ENCODE peak calls at places on chromosomes 13 and 19, in eight cellular contexts. One of them, this sample, is unnamed.

GRCh38 chr19:955803-956746 is 28.1 kb upstream of the WDR18 start:
- DNase-seq in GM23338: no peak
- DNase-seq in PC-3: no peak
- DNase-seq in fibroblast of lung: no peak
- DNase-seq in uterus: no peak
- DNase-seq in upper lobe of right lung: no peak
- DNase-seq in esophagus squamous epithelium: no peak
- DNase-seq in HCT116: no peak
- DNase-seq in this sample: no peak

GRCh38 chr19:39372941-39373340 is 18.0 kb downstream of the PAF1 start:
- DNase-seq in GM23338: no peak
- DNase-seq in PC-3: no peak
- DNase-seq in fibroblast of lung: no peak
- DNase-seq in uterus: no peak
- DNase-seq in upper lobe of right lung: peak; percentile 25
- DNase-seq in esophagus squamous epithelium: no peak
- DNase-seq in HCT116: no peak
- DNase-seq in this sample: no peak

GRCh38 chr13:29707876-29708543 is 112.5 kb upstream of the SLC7A1 start:
- DNase-seq in GM23338: peak; percentile 90
- DNase-seq in PC-3: peak; percentile 49
- DNase-seq in fibroblast of lung: peak; percentile 44
- DNase-seq in uterus: no peak
- DNase-seq in upper lobe of right lung: no peak
- DNase-seq in esophagus squamous epithelium: no peak
- DNase-seq in HCT116: peak; percentile 21
- DNase-seq in this sample: peak; percentile 61

GRCh38 chr19:33298146-33298911 is 4.0 kb downstream of the CEBPA start:
- DNase-seq in GM23338: peak; percentile 15
- DNase-seq in PC-3: no peak
- DNase-seq in fibroblast of lung: no peak
- DNase-seq in uterus: no peak
- DNase-seq in upper lobe of right lung: peak; percentile 85
- DNase-seq in esophagus squamous epithelium: no peak
- DNase-seq in HCT116: no peak
- DNase-seq in this sample: no peak

GRCh38 chr13:35693142-35693784 is 216.8 kb upstream of the MAB21L1 start:
- DNase-seq in GM23338: no peak
- DNase-seq in PC-3: no peak
- DNase-seq in fibroblast of lung: no peak
- DNase-seq in uterus: no peak
- DNase-seq in upper lobe of right lung: no peak
- DNase-seq in esophagus squamous epithelium: no peak
- DNase-seq in HCT116: no peak
- DNase-seq in this sample: no peak

GRCh38 chr19:46660601-46661019 is 372 bp downstream of the DACT3 start:
- DNase-seq in GM23338: peak; percentile 40
- DNase-seq in PC-3: no peak
- DNase-seq in fibroblast of lung: no peak
- DNase-seq in uterus: peak; percentile 60
- DNase-seq in upper lobe of right lung: no peak
- DNase-seq in esophagus squamous epithelium: no peak
- DNase-seq in HCT116: no peak
- DNase-seq in this sample: no peak

GRCh38 chr13:111547726-111548273 is 227.4 kb downstream of the TEX29 start:
- DNase-seq in GM23338: no peak
- DNase-seq in PC-3: no peak
- DNase-seq in fibroblast of lung: no peak
- DNase-seq in uterus: no peak
- DNase-seq in upper lobe of right lung: no peak
- DNase-seq in esophagus squamous epithelium: no peak
- DNase-seq in HCT116: no peak
- DNase-seq in this sample: no peak

GRCh38 chr13:81275666-81276258 is 934.8 kb upstream of the SPRY2 start:
- DNase-seq in GM23338: peak; percentile 41
- DNase-seq in PC-3: no peak
- DNase-seq in fibroblast of lung: no peak
- DNase-seq in uterus: no peak
- DNase-seq in upper lobe of right lung: no peak
- DNase-seq in esophagus squamous epithelium: no peak
- DNase-seq in HCT116: no peak
- DNase-seq in this sample: peak; percentile 13

GRCh38 chr13:20873348-20873747 is 29.2 kb downstream of the XPO4 start:
- DNase-seq in GM23338: no peak
- DNase-seq in PC-3: peak; percentile 59
- DNase-seq in fibroblast of lung: peak; percentile 70
- DNase-seq in uterus: no peak
- DNase-seq in upper lobe of right lung: no peak
- DNase-seq in esophagus squamous epithelium: no peak
- DNase-seq in HCT116: no peak
- DNase-seq in this sample: no peak

GRCh38 chr19:30228113-30228725 is 144.0 kb upstream of the ZNF536 start:
- DNase-seq in GM23338: peak; percentile 54
- DNase-seq in PC-3: no peak
- DNase-seq in fibroblast of lung: no peak
- DNase-seq in uterus: no peak
- DNase-seq in upper lobe of right lung: no peak
- DNase-seq in esophagus squamous epithelium: no peak
- DNase-seq in HCT116: no peak
- DNase-seq in this sample: no peak

GRCh38 chr13:113058129-113058987 is 47.2 kb upstream of the F7 start:
- DNase-seq in GM23338: no peak
- DNase-seq in PC-3: no peak
- DNase-seq in fibroblast of lung: no peak
- DNase-seq in uterus: no peak
- DNase-seq in upper lobe of right lung: peak; percentile 29
- DNase-seq in esophagus squamous epithelium: no peak
- DNase-seq in HCT116: no peak
- DNase-seq in this sample: no peak

GRCh38 chr13:41985788-41986508 is 25.0 kb upstream of the VWA8 start:
- DNase-seq in GM23338: no peak
- DNase-seq in PC-3: peak; percentile 13
- DNase-seq in fibroblast of lung: peak; percentile 36
- DNase-seq in uterus: no peak
- DNase-seq in upper lobe of right lung: no peak
- DNase-seq in esophagus squamous epithelium: no peak
- DNase-seq in HCT116: no peak
- DNase-seq in this sample: no peak

GRCh38 chr19:46992699-46993535 is 26.7 kb upstream of the NPAS1 start:
- DNase-seq in GM23338: no peak
- DNase-seq in PC-3: no peak
- DNase-seq in fibroblast of lung: no peak
- DNase-seq in uterus: no peak
- DNase-seq in upper lobe of right lung: no peak
- DNase-seq in esophagus squamous epithelium: no peak
- DNase-seq in HCT116: no peak
- DNase-seq in this sample: no peak

GRCh38 chr19:51098366-51099069 is 9.7 kb downstream of the CTU1 start:
- DNase-seq in GM23338: peak; percentile 88
- DNase-seq in PC-3: no peak
- DNase-seq in fibroblast of lung: peak; percentile 6
- DNase-seq in uterus: no peak
- DNase-seq in upper lobe of right lung: peak; percentile 81
- DNase-seq in esophagus squamous epithelium: no peak
- DNase-seq in HCT116: no peak
- DNase-seq in this sample: no peak

GRCh38 chr13:101181076-101181685 is 235.1 kb downstream of the NALCN start:
- DNase-seq in GM23338: no peak
- DNase-seq in PC-3: no peak
- DNase-seq in fibroblast of lung: peak; percentile 29
- DNase-seq in uterus: no peak
- DNase-seq in upper lobe of right lung: no peak
- DNase-seq in esophagus squamous epithelium: no peak
- DNase-seq in HCT116: no peak
- DNase-seq in this sample: no peak

GRCh38 chr13:46575843-46576242 is 22.9 kb downstream of the LRCH1 start:
- DNase-seq in GM23338: no peak
- DNase-seq in PC-3: peak; percentile 53
- DNase-seq in fibroblast of lung: peak; percentile 97
- DNase-seq in uterus: no peak
- DNase-seq in upper lobe of right lung: no peak
- DNase-seq in esophagus squamous epithelium: no peak
- DNase-seq in HCT116: no peak
- DNase-seq in this sample: no peak

GRCh38 chr13:46580362-46580839 is 27.4 kb downstream of the LRCH1 start:
- DNase-seq in GM23338: no peak
- DNase-seq in PC-3: no peak
- DNase-seq in fibroblast of lung: no peak
- DNase-seq in uterus: no peak
- DNase-seq in upper lobe of right lung: no peak
- DNase-seq in esophagus squamous epithelium: no peak
- DNase-seq in HCT116: no peak
- DNase-seq in this sample: no peak

GRCh38 chr13:46577656-46578589 is 25.0 kb downstream of the LRCH1 start:
- DNase-seq in GM23338: no peak
- DNase-seq in PC-3: no peak
- DNase-seq in fibroblast of lung: peak; percentile 51
- DNase-seq in uterus: no peak
- DNase-seq in upper lobe of right lung: no peak
- DNase-seq in esophagus squamous epithelium: no peak
- DNase-seq in HCT116: no peak
- DNase-seq in this sample: no peak

GRCh38 chr13:46575321-46575721 is 22.4 kb downstream of the LRCH1 start:
- DNase-seq in GM23338: no peak
- DNase-seq in PC-3: no peak
- DNase-seq in fibroblast of lung: peak; percentile 64
- DNase-seq in uterus: no peak
- DNase-seq in upper lobe of right lung: no peak
- DNase-seq in esophagus squamous epithelium: no peak
- DNase-seq in HCT116: no peak
- DNase-seq in this sample: no peak

DNA sequence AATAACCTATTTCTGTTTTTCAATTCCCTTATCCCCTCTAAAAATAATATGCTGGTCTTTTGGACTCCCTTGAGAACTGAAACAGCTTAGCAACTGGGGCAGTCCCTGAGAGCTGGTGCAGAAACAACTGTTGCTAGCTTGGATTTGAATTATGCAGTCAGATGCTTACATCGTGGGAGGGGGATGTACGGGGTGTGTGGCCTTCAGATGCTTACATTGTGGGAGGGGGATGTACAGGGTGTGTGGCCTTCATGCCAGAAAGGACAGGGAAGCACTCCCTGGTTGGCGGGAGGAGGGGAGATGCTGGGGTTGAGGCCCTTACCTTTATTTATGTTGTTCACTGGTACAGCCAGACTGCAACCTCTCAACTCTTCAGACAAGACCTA is 25.6 kb downstream of the LRCH1 start:
- DNase-seq in GM23338: no peak
- DNase-seq in PC-3: no peak
- DNase-seq in fibroblast of lung: no peak
- DNase-seq in uterus: no peak
- DNase-seq in upper lobe of right lung: no peak
- DNase-seq in esophagus squamous epithelium: no peak
- DNase-seq in HCT116: no peak
- DNase-seq in this sample: no peak
- H3K4me1 ChIP-seq in GM23338: peaks cover 12% of the 10 kb centered on the region
- H3K4me1 ChIP-seq in PC-3: peaks cover 17% of the 10 kb centered on the region
- H3K4me1 ChIP-seq in fibroblast of lung: peaks cover 24% of the 10 kb centered on the region
- H3K4me1 ChIP-seq in uterus: peaks cover 11% of the 10 kb centered on the region
- H3K4me1 ChIP-seq in upper lobe of right lung: peaks cover 35% of the 10 kb centered on the region
- H3K4me1 ChIP-seq in esophagus squamous epithelium: peaks cover 42% of the 10 kb centered on the region
- H3K4me1 ChIP-seq in HCT116: no peaks in the 10 kb centered on the region
- H3K4me1 ChIP-seq in this sample: no peaks in the 10 kb centered on the region

DNA sequence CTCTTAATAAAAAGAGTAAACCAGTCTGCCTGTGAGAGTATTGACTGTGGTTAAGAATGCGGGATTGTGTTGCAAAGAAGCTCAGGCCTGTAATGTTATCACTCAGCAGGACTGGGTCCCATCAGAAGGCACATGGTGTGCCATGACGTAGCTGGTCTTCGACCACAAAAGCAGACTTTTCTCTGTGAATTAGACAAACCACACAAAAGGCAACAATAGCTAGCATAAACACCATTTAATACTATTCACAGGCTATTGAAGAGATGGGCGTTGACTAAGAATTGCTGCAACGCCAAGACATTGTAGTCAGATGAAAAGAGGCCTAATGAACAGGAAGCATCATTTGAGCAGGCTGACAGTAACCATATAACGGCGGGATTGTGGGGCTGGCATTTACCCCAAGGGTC is 235.6 kb upstream of the SOX21 start:
- DNase-seq in GM23338: peak; percentile 50
- DNase-seq in PC-3: no peak
- DNase-seq in fibroblast of lung: peak; percentile 51
- DNase-seq in uterus: no peak
- DNase-seq in upper lobe of right lung: no peak
- DNase-seq in esophagus squamous epithelium: no peak
- DNase-seq in HCT116: no peak
- DNase-seq in this sample: no peak
- H3K27ac ChIP-seq in GM23338: no peak overlapping the region
- H3K27ac ChIP-seq in PC-3: no peak overlapping the region
- H3K27ac ChIP-seq in fibroblast of lung: no peak overlapping the region
- H3K27ac ChIP-seq in uterus: no peak overlapping the region
- H3K27ac ChIP-seq in upper lobe of right lung: no peak overlapping the region
- H3K27ac ChIP-seq in esophagus squamous epithelium: no peak overlapping the region
- H3K27ac ChIP-seq in HCT116: no peak overlapping the region
- H3K27ac ChIP-seq in this sample: no peak overlapping the region

GRCh38 chr13:24275041-24275440 is 34.3 kb upstream of the C1QTNF9 start:
- DNase-seq in GM23338: no peak
- DNase-seq in PC-3: no peak
- DNase-seq in fibroblast of lung: no peak
- DNase-seq in uterus: no peak
- DNase-seq in upper lobe of right lung: no peak
- DNase-seq in esophagus squamous epithelium: no peak
- DNase-seq in HCT116: no peak
- DNase-seq in this sample: no peak

GRCh38 chr13:24272452-24273161 is 36.8 kb upstream of the C1QTNF9 start:
- DNase-seq in GM23338: no peak
- DNase-seq in PC-3: no peak
- DNase-seq in fibroblast of lung: peak; percentile 12
- DNase-seq in uterus: peak; percentile 27
- DNase-seq in upper lobe of right lung: peak; percentile 81
- DNase-seq in esophagus squamous epithelium: no peak
- DNase-seq in HCT116: no peak
- DNase-seq in this sample: no peak

GRCh38 chr13:24276310-24276709 is 33.1 kb upstream of the C1QTNF9 start:
- DNase-seq in GM23338: no peak
- DNase-seq in PC-3: no peak
- DNase-seq in fibroblast of lung: no peak
- DNase-seq in uterus: no peak
- DNase-seq in upper lobe of right lung: no peak
- DNase-seq in esophagus squamous epithelium: no peak
- DNase-seq in HCT116: no peak
- DNase-seq in this sample: no peak

GRCh38 chr13:24273926-24274325 is 35.5 kb upstream of the C1QTNF9 start:
- DNase-seq in GM23338: no peak
- DNase-seq in PC-3: no peak
- DNase-seq in fibroblast of lung: no peak
- DNase-seq in uterus: no peak
- DNase-seq in upper lobe of right lung: no peak
- DNase-seq in esophagus squamous epithelium: no peak
- DNase-seq in HCT116: no peak
- DNase-seq in this sample: no peak

GRCh38 chr13:24274452-24274971 is 34.9 kb upstream of the C1QTNF9 start:
- DNase-seq in GM23338: no peak
- DNase-seq in PC-3: no peak
- DNase-seq in fibroblast of lung: no peak
- DNase-seq in uterus: no peak
- DNase-seq in upper lobe of right lung: peak; percentile 71
- DNase-seq in esophagus squamous epithelium: no peak
- DNase-seq in HCT116: no peak
- DNase-seq in this sample: no peak
- H3K4me1 ChIP-seq in GM23338: peaks cover 5% of the 10 kb centered on the region
- H3K4me1 ChIP-seq in PC-3: no peaks in the 10 kb centered on the region
- H3K4me1 ChIP-seq in fibroblast of lung: peaks cover 6% of the 10 kb centered on the region
- H3K4me1 ChIP-seq in uterus: peaks cover 8% of the 10 kb centered on the region
- H3K4me1 ChIP-seq in upper lobe of right lung: peaks cover 58% of the 10 kb centered on the region
- H3K4me1 ChIP-seq in esophagus squamous epithelium: peaks cover 28% of the 10 kb centered on the region
- H3K4me1 ChIP-seq in HCT116: no peaks in the 10 kb centered on the region
- H3K4me1 ChIP-seq in this sample: no peaks in the 10 kb centered on the region

GRCh38 chr13:24184855-24185254 is 24.3 kb downstream of the SPATA13 start:
- DNase-seq in GM23338: no peak
- DNase-seq in PC-3: no peak
- DNase-seq in fibroblast of lung: no peak
- DNase-seq in uterus: no peak
- DNase-seq in upper lobe of right lung: no peak
- DNase-seq in esophagus squamous epithelium: no peak
- DNase-seq in HCT116: no peak
- DNase-seq in this sample: no peak
- H3K27ac ChIP-seq in GM23338: no peak overlapping the region
- H3K27ac ChIP-seq in PC-3: no peak overlapping the region
- H3K27ac ChIP-seq in fibroblast of lung: no peak overlapping the region
- H3K27ac ChIP-seq in uterus: no peak overlapping the region
- H3K27ac ChIP-seq in upper lobe of right lung: no peak overlapping the region
- H3K27ac ChIP-seq in esophagus squamous epithelium: no peak overlapping the region
- H3K27ac ChIP-seq in HCT116: no peak overlapping the region
- H3K27ac ChIP-seq in this sample: no peak overlapping the region

This sample was measured in iPS DF 6.9.